ENCODE peak calls at places on chromosome 14, in five cellular contexts. G is adipocyte, R is smooth muscle cell of the brain vasculature, X is activated gamma-delta T cell treated with Interleukin-2 at 50 U/mL for 16 hours, L is T-helper 9 cell. T is an unnamed sample.

GRCh38 chr14:104509673-104510072 is 69.9 kb upstream of the C14orf180 start:
- DNase-seq in G (no peak), R (no peak), X (no peak), L (no peak), T (no peak)

GRCh38 chr14:68408680-68409079 is 384.2 kb downstream of the ZFP36L1 start:
- DNase-seq in G (no peak), R (no peak), X (peak), L (no peak), T (peak)

GRCh38 chr14:89524412-89524811 is 107.4 kb upstream of the FOXN3 start:
- DNase-seq in G (no peak), R (no peak), X (no peak), L (no peak), T (no peak)

GRCh38 chr14:25400607-25401206 is 350.8 kb upstream of the STXBP6 start:
- DNase-seq in G (peak), R (peak), X (no peak), L (no peak), T (peak)

GRCh38 chr14:57297852-57298251 is 29.1 kb downstream of the AP5M1 start:
- DNase-seq in G (no peak), R (no peak), X (no peak), L (no peak), T (no peak)

GRCh38 chr14:79419571-79420327 is 791.6 kb downstream of the DIO2 start:
- DNase-seq in G (no peak), R (no peak), X (no peak), L (no peak), T (no peak)

GRCh38 chr14:95666450-95666849 is 19.8 kb upstream of the TCL1B start:
- DNase-seq in G (no peak), R (no peak), X (no peak), L (no peak), T (peak)

GRCh38 chr14:95835331-95835730 is 41.3 kb upstream of the TUNAR start:
- DNase-seq in G (no peak), R (no peak), X (no peak), L (no peak), T (peak)

GRCh38 chr14:94464290-94464689 is 11.7 kb upstream of the SERPINA11 start:
- DNase-seq in G (no peak), R (no peak), X (no peak), L (no peak), T (no peak)

GRCh38 chr14:96905065-96905464 is 107.9 kb downstream of the VRK1 start:
- DNase-seq in G (no peak), R (no peak), X (no peak), L (no peak), T (no peak)

GRCh38 chr14:76950043-76951020 is 78.2 kb downstream of the IRF2BPL start:
- DNase-seq in G (no peak), R (no peak), X (no peak), L (no peak), T (no peak)

GRCh38 chr14:38536376-38537038 is 280.6 kb upstream of the CLEC14A start:
- DNase-seq in G (no peak), R (no peak), X (no peak), L (no peak), T (no peak)

GRCh38 chr14:102508774-102509743 is 517 bp downstream of the ANKRD9 start:
- DNase-seq in G (peak), R (no peak), X (peak), L (peak), T (no peak)

GRCh38 chr14:91482278-91483023 is 27.7 kb downstream of the PPP4R3A start:
- DNase-seq in G (peak), R (no peak), X (no peak), L (no peak), T (no peak)

GRCh38 chr14:89977668-89978067 is 21.9 kb downstream of the TDP1 start:
- DNase-seq in G (no peak), R (no peak), X (no peak), L (no peak), T (no peak)

GRCh38 chr14:30656190-30656632 is 34.1 kb downstream of the SCFD1 start:
- DNase-seq in G (peak), R (no peak), X (no peak), L (no peak), T (peak)

GRCh38 chr14:45906257-45906656 is 653.3 kb upstream of the MIS18BP1 start:
- DNase-seq in G (no peak), R (no peak), X (no peak), L (no peak), T (no peak)

GRCh38 chr14:31740688-31741087 is 179.5 kb downstream of the NUBPL start:
- DNase-seq in G (no peak), R (no peak), X (no peak), L (no peak), T (no peak)

GRCh38 chr14:106831322-106831720 is 1304.9 kb downstream of the TMEM121 start:
- DNase-seq in G (no peak), R (no peak), X (peak), L (peak), T (peak)

T was measured in OCI-LY7.